ENCODE peak calls at places on chromosomes 3 and 15, in ten cellular contexts. One of them, this sample, is unnamed.

GRCh38 chr3:172156309-172156998 is 117.1 kb downstream of the FNDC3B start:
- DNase-seq in vagina: no peak
- DNase-seq in BE2C: no peak
- DNase-seq in thyroid gland: peak; percentile 88
- DNase-seq in stomach: peak; percentile 85
- DNase-seq in PC-3: no peak
- DNase-seq in effector memory CD4-positive, alpha-beta T cell: no peak
- DNase-seq in uterus: no peak
- DNase-seq in adrenal gland: peak; percentile 68
- DNase-seq in neuronal stem cell: no peak
- DNase-seq in this sample: no peak

GRCh38 chr3:66236281-66236680 is 15.5 kb downstream of the SLC25A26 start:
- DNase-seq in vagina: no peak
- DNase-seq in BE2C: no peak
- DNase-seq in thyroid gland: no peak
- DNase-seq in stomach: no peak
- DNase-seq in PC-3: peak; percentile 2
- DNase-seq in effector memory CD4-positive, alpha-beta T cell: no peak
- DNase-seq in uterus: no peak
- DNase-seq in adrenal gland: no peak
- DNase-seq in neuronal stem cell: no peak
- DNase-seq in this sample: no peak

GRCh38 chr3:39187372-39188155 is 4.8 kb downstream of the XIRP1 start:
- DNase-seq in vagina: no peak
- DNase-seq in BE2C: no peak
- DNase-seq in thyroid gland: no peak
- DNase-seq in stomach: no peak
- DNase-seq in PC-3: no peak
- DNase-seq in effector memory CD4-positive, alpha-beta T cell: no peak
- DNase-seq in uterus: no peak
- DNase-seq in adrenal gland: no peak
- DNase-seq in neuronal stem cell: no peak
- DNase-seq in this sample: no peak

GRCh38 chr15:58043192-58043903 is 22.2 kb downstream of the ALDH1A2 start:
- DNase-seq in vagina: no peak
- DNase-seq in BE2C: peak; percentile 64
- DNase-seq in thyroid gland: peak; percentile 54
- DNase-seq in stomach: peak; percentile 66
- DNase-seq in PC-3: peak; percentile 42
- DNase-seq in effector memory CD4-positive, alpha-beta T cell: peak; percentile 18
- DNase-seq in uterus: peak; percentile 38
- DNase-seq in adrenal gland: peak; percentile 46
- DNase-seq in neuronal stem cell: no peak
- DNase-seq in this sample: peak; percentile 72

GRCh38 chr15:45180201-45180600 is 7.6 kb downstream of the SHF start:
- DNase-seq in vagina: no peak
- DNase-seq in BE2C: no peak
- DNase-seq in thyroid gland: peak; percentile 17
- DNase-seq in stomach: no peak
- DNase-seq in PC-3: peak; percentile 51
- DNase-seq in effector memory CD4-positive, alpha-beta T cell: no peak
- DNase-seq in uterus: no peak
- DNase-seq in adrenal gland: no peak
- DNase-seq in neuronal stem cell: no peak
- DNase-seq in this sample: no peak

GRCh38 chr3:40055361-40055760 is 246.0 kb downstream of the MYRIP start:
- DNase-seq in vagina: no peak
- DNase-seq in BE2C: no peak
- DNase-seq in thyroid gland: no peak
- DNase-seq in stomach: no peak
- DNase-seq in PC-3: no peak
- DNase-seq in effector memory CD4-positive, alpha-beta T cell: no peak
- DNase-seq in uterus: no peak
- DNase-seq in adrenal gland: no peak
- DNase-seq in neuronal stem cell: no peak
- DNase-seq in this sample: no peak

GRCh38 chr3:120093119-120093922 is 926 bp downstream of the GSK3B start:
- DNase-seq in vagina: peak; percentile 91
- DNase-seq in BE2C: peak; percentile 26
- DNase-seq in thyroid gland: peak; percentile 77
- DNase-seq in stomach: no peak
- DNase-seq in PC-3: peak; percentile 73
- DNase-seq in effector memory CD4-positive, alpha-beta T cell: no peak
- DNase-seq in uterus: no peak
- DNase-seq in adrenal gland: peak; percentile 35
- DNase-seq in neuronal stem cell: peak; percentile 78
- DNase-seq in this sample: peak; percentile 42

GRCh38 chr3:144843099-144843498 is 871.5 kb downstream of the DIPK2A start:
- DNase-seq in vagina: no peak
- DNase-seq in BE2C: peak; percentile 15
- DNase-seq in thyroid gland: no peak
- DNase-seq in stomach: no peak
- DNase-seq in PC-3: no peak
- DNase-seq in effector memory CD4-positive, alpha-beta T cell: no peak
- DNase-seq in uterus: no peak
- DNase-seq in adrenal gland: no peak
- DNase-seq in neuronal stem cell: no peak
- DNase-seq in this sample: no peak

GRCh38 chr3:125032100-125032643 is 23.6 kb downstream of the HEG1 start:
- DNase-seq in vagina: no peak
- DNase-seq in BE2C: peak; percentile 56
- DNase-seq in thyroid gland: peak; percentile 56
- DNase-seq in stomach: no peak
- DNase-seq in PC-3: no peak
- DNase-seq in effector memory CD4-positive, alpha-beta T cell: no peak
- DNase-seq in uterus: no peak
- DNase-seq in adrenal gland: no peak
- DNase-seq in neuronal stem cell: no peak
- DNase-seq in this sample: peak; percentile 21

GRCh38 chr15:28861031-28861534 is 12.6 kb upstream of the GOLGA6L7 start:
- DNase-seq in vagina: no peak
- DNase-seq in BE2C: no peak
- DNase-seq in thyroid gland: no peak
- DNase-seq in stomach: no peak
- DNase-seq in PC-3: no peak
- DNase-seq in effector memory CD4-positive, alpha-beta T cell: no peak
- DNase-seq in uterus: no peak
- DNase-seq in adrenal gland: no peak
- DNase-seq in neuronal stem cell: no peak
- DNase-seq in this sample: no peak

GRCh38 chr3:161264771-161265343 is 43.7 kb downstream of the NMD3 start:
- DNase-seq in vagina: no peak
- DNase-seq in BE2C: no peak
- DNase-seq in thyroid gland: no peak
- DNase-seq in stomach: no peak
- DNase-seq in PC-3: no peak
- DNase-seq in effector memory CD4-positive, alpha-beta T cell: no peak
- DNase-seq in uterus: no peak
- DNase-seq in adrenal gland: no peak
- DNase-seq in neuronal stem cell: no peak
- DNase-seq in this sample: no peak

GRCh38 chr15:33852094-33852493 is 116.2 kb upstream of the CHRM5 start:
- DNase-seq in vagina: no peak
- DNase-seq in BE2C: no peak
- DNase-seq in thyroid gland: no peak
- DNase-seq in stomach: no peak
- DNase-seq in PC-3: no peak
- DNase-seq in effector memory CD4-positive, alpha-beta T cell: no peak
- DNase-seq in uterus: no peak
- DNase-seq in adrenal gland: no peak
- DNase-seq in neuronal stem cell: no peak
- DNase-seq in this sample: no peak

GRCh38 chr3:102238362-102238761 is 196.5 kb upstream of the ZPLD1 start:
- DNase-seq in vagina: no peak
- DNase-seq in BE2C: no peak
- DNase-seq in thyroid gland: no peak
- DNase-seq in stomach: no peak
- DNase-seq in PC-3: peak; percentile 97
- DNase-seq in effector memory CD4-positive, alpha-beta T cell: no peak
- DNase-seq in uterus: no peak
- DNase-seq in adrenal gland: no peak
- DNase-seq in neuronal stem cell: no peak
- DNase-seq in this sample: no peak

GRCh38 chr3:128348805-128349531 is 117.7 kb downstream of the DNAJB8 start:
- DNase-seq in vagina: no peak
- DNase-seq in BE2C: peak; percentile 77
- DNase-seq in thyroid gland: no peak
- DNase-seq in stomach: no peak
- DNase-seq in PC-3: peak; percentile 14
- DNase-seq in effector memory CD4-positive, alpha-beta T cell: no peak
- DNase-seq in uterus: no peak
- DNase-seq in adrenal gland: no peak
- DNase-seq in neuronal stem cell: no peak
- DNase-seq in this sample: no peak

GRCh38 chr3:165805834-165806561 is 31.2 kb downstream of the BCHE start:
- DNase-seq in vagina: no peak
- DNase-seq in BE2C: no peak
- DNase-seq in thyroid gland: no peak
- DNase-seq in stomach: no peak
- DNase-seq in PC-3: peak; percentile 7
- DNase-seq in effector memory CD4-positive, alpha-beta T cell: no peak
- DNase-seq in uterus: no peak
- DNase-seq in adrenal gland: no peak
- DNase-seq in neuronal stem cell: no peak
- DNase-seq in this sample: no peak

GRCh38 chr3:144104146-144104545 is 132.5 kb downstream of the DIPK2A start:
- DNase-seq in vagina: no peak
- DNase-seq in BE2C: no peak
- DNase-seq in thyroid gland: no peak
- DNase-seq in stomach: no peak
- DNase-seq in PC-3: no peak
- DNase-seq in effector memory CD4-positive, alpha-beta T cell: no peak
- DNase-seq in uterus: no peak
- DNase-seq in adrenal gland: no peak
- DNase-seq in neuronal stem cell: peak; percentile 66
- DNase-seq in this sample: peak; percentile 41

DNA sequence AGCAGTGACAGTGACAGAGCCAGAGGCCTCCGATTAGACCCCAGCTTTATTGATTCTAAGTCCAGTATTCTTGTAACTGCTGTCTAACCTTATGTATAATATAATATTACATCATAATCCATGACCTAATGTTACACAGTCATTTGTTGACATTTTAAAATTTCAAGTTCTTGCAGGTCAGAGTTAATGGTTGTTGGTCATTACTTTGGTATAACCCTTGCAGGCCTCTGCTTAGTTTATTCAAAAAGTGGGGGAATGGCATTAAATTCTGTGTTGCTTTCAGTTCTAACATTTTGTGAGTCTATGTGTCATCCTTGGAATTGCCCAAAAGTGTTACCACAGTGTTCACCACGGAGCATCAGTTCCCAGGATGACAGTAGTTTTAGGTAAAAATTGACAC is 174.7 kb upstream of the BCL6 start:
- DNase-seq in vagina: no peak
- DNase-seq in BE2C: no peak
- DNase-seq in thyroid gland: no peak
- DNase-seq in stomach: no peak
- DNase-seq in PC-3: no peak
- DNase-seq in effector memory CD4-positive, alpha-beta T cell: no peak
- DNase-seq in uterus: no peak
- DNase-seq in adrenal gland: no peak
- DNase-seq in neuronal stem cell: no peak
- DNase-seq in this sample: no peak
- H3K4me3 ChIP-seq in vagina: no peak overlapping the region
- H3K4me3 ChIP-seq in BE2C: no peak overlapping the region
- H3K4me3 ChIP-seq in thyroid gland: no peak overlapping the region
- H3K4me3 ChIP-seq in stomach: no peak overlapping the region
- H3K4me3 ChIP-seq in PC-3: no peak overlapping the region
- H3K4me3 ChIP-seq in effector memory CD4-positive, alpha-beta T cell: peak overlapping the region; percentile 37
- H3K4me3 ChIP-seq in uterus: no peak overlapping the region
- H3K4me3 ChIP-seq in adrenal gland: no peak overlapping the region
- H3K4me3 ChIP-seq in neuronal stem cell: no peak overlapping the region
- H3K4me3 ChIP-seq in this sample: no peak overlapping the region

GRCh38 chr3:105368575-105369500 is 2.1 kb downstream of the ALCAM start:
- DNase-seq in vagina: peak; percentile 88
- DNase-seq in BE2C: peak; percentile 41
- DNase-seq in thyroid gland: peak; percentile 87
- DNase-seq in stomach: peak; percentile 70
- DNase-seq in PC-3: peak; percentile 90
- DNase-seq in effector memory CD4-positive, alpha-beta T cell: peak; percentile 70
- DNase-seq in uterus: peak; percentile 20
- DNase-seq in adrenal gland: peak; percentile 51
- DNase-seq in neuronal stem cell: peak; percentile 37
- DNase-seq in this sample: peak; percentile 44
- H3K36me3 ChIP-seq in vagina: no peaks in the 10 kb centered on the region
- H3K36me3 ChIP-seq in BE2C: peaks cover 8% of the 10 kb centered on the region
- H3K36me3 ChIP-seq in thyroid gland: no peaks in the 10 kb centered on the region
- H3K36me3 ChIP-seq in stomach: no peaks in the 10 kb centered on the region
- H3K36me3 ChIP-seq in PC-3: no peaks in the 10 kb centered on the region
- H3K36me3 ChIP-seq in effector memory CD4-positive, alpha-beta T cell: no peaks in the 10 kb centered on the region
- H3K36me3 ChIP-seq in uterus: no peaks in the 10 kb centered on the region
- H3K36me3 ChIP-seq in adrenal gland: no peaks in the 10 kb centered on the region
- H3K36me3 ChIP-seq in neuronal stem cell: no peaks in the 10 kb centered on the region
- H3K36me3 ChIP-seq in this sample: no peaks in the 10 kb centered on the region

GRCh38 chr15:30941520-30941919 is 37.8 kb downstream of the FAN1 start:
- DNase-seq in vagina: no peak
- DNase-seq in BE2C: no peak
- DNase-seq in thyroid gland: no peak
- DNase-seq in stomach: no peak
- DNase-seq in PC-3: no peak
- DNase-seq in effector memory CD4-positive, alpha-beta T cell: no peak
- DNase-seq in uterus: no peak
- DNase-seq in adrenal gland: no peak
- DNase-seq in neuronal stem cell: no peak
- DNase-seq in this sample: no peak
- H3K4me1 ChIP-seq in vagina: no peaks in the 10 kb centered on the region
- H3K4me1 ChIP-seq in BE2C: no peaks in the 10 kb centered on the region
- H3K4me1 ChIP-seq in thyroid gland: peaks cover 7% of the 10 kb centered on the region
- H3K4me1 ChIP-seq in stomach: peaks cover 3% of the 10 kb centered on the region
- H3K4me1 ChIP-seq in PC-3: no peaks in the 10 kb centered on the region
- H3K4me1 ChIP-seq in effector memory CD4-positive, alpha-beta T cell: no peaks in the 10 kb centered on the region
- H3K4me1 ChIP-seq in uterus: no peaks in the 10 kb centered on the region
- H3K4me1 ChIP-seq in adrenal gland: no peaks in the 10 kb centered on the region
- H3K4me1 ChIP-seq in neuronal stem cell: peaks cover 3% of the 10 kb centered on the region
- H3K4me1 ChIP-seq in this sample: peaks cover 3% of the 10 kb centered on the region

DNA sequence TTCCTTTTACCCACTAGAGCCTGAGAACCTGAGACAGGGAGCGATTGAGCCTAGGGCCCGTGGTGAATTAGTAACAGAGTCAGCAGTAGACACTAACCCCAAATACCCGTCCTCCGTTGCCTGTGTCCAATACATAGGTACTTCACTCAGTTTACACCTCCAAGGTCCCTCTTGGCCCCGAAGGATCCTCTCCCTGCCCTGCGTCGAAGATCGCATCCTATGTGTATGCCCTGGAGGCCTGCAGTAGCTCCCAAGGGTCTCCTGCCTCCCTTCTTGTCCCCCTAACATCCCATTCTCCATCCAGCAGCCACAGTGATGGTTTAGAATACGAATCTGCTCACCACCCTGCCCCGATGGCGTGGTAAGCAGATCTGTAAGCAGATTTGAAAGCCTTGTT is 67.0 kb downstream of the ISG20 start:
- DNase-seq in vagina: no peak
- DNase-seq in BE2C: no peak
- DNase-seq in thyroid gland: no peak
- DNase-seq in stomach: no peak
- DNase-seq in PC-3: no peak
- DNase-seq in effector memory CD4-positive, alpha-beta T cell: no peak
- DNase-seq in uterus: no peak
- DNase-seq in adrenal gland: no peak
- DNase-seq in neuronal stem cell: no peak
- DNase-seq in this sample: no peak
- H3K4me3 ChIP-seq in vagina: peak overlapping the region; percentile 49
- H3K4me3 ChIP-seq in BE2C: peak overlapping the region; percentile 45
- H3K4me3 ChIP-seq in thyroid gland: no peak overlapping the region
- H3K4me3 ChIP-seq in stomach: peak overlapping the region; percentile 53
- H3K4me3 ChIP-seq in PC-3: no peak overlapping the region
- H3K4me3 ChIP-seq in effector memory CD4-positive, alpha-beta T cell: peak overlapping the region; percentile 53
- H3K4me3 ChIP-seq in uterus: peak overlapping the region; percentile 38
- H3K4me3 ChIP-seq in adrenal gland: peak overlapping the region; percentile 59
- H3K4me3 ChIP-seq in neuronal stem cell: no peak overlapping the region
- H3K4me3 ChIP-seq in this sample: no peak overlapping the region

This sample was measured in HAP-1.